ENCODE peak calls at places on chromosome 1, in eight cellular contexts. V is psoas muscle, W is AG04449, J is upper lobe of right lung, C is heart left ventricle, X is body of pancreas, Y is astrocyte of the cerebellum, G is right lobe of liver. E is an unnamed sample.
A peak's percentile ranks its signal among the peaks of the same experiment; 100 is the strongest.

GRCh38 chr1:3954391-3955160 is 54.5 kb upstream of the C1orf174 start:
- DNase-seq in Y (no peak), X (no peak), C (no peak), W (no peak), J (no peak), V (no peak), G (no peak), E (no peak)

GRCh38 chr1:14120895-14121294 is 420.9 kb downstream of the PRDM2 start:
- DNase-seq in X (no peak), W (no peak), Y (no peak), J (no peak), C (no peak), G (no peak), V (no peak), E (no peak)

GRCh38 chr1:147292635-147293251 is 50.3 kb downstream of the CHD1L start:
- DNase-seq in C (no peak), G (no peak), W (peak; percentile 96), Y (peak; percentile 41), X (no peak), J (no peak), V (no peak), E (peak; percentile 95)

GRCh38 chr1:176515310-176515709 is 52.3 kb downstream of the PAPPA2 start:
- DNase-seq in W (no peak), J (no peak), G (peak; percentile 30), Y (peak; percentile 53), X (no peak), V (peak; percentile 12), C (no peak), E (peak; percentile 72)

GRCh38 chr1:43634729-43635128 is 15.2 kb upstream of the KDM4A start:
- DNase-seq in X (no peak), G (no peak), V (no peak), C (no peak), W (no peak), Y (no peak), J (no peak), E (no peak)

GRCh38 chr1:211476200-211476849 is 15.6 kb downstream of the RD3 start:
- DNase-seq in X (peak; percentile 86), C (no peak), J (no peak), Y (peak; percentile 51), W (peak; percentile 17), V (peak; percentile 56), G (peak; percentile 66), E (peak; percentile 15)

GRCh38 chr1:217135569-217135915 is 412.3 kb upstream of the ESRRG start:
- DNase-seq in J (no peak), X (peak; percentile 36), W (no peak), Y (no peak), G (no peak), C (no peak), V (no peak), E (no peak)

GRCh38 chr1:165235158-165235776 is 121.2 kb downstream of the LMX1A start:
- DNase-seq in G (peak; percentile 57), C (no peak), J (no peak), X (peak; percentile 46), V (peak; percentile 12), Y (no peak), W (no peak), E (no peak)

GRCh38 chr1:220272841-220273090 is 513 bp upstream of the RAB3GAP2 start:
- DNase-seq in Y (no peak), G (no peak), X (no peak), C (no peak), V (no peak), J (no peak), W (no peak), E (no peak)

GRCh38 chr1:220267630-220268029 is 4.6 kb downstream of the RAB3GAP2 start:
- DNase-seq in G (no peak), V (no peak), Y (no peak), J (no peak), X (no peak), C (no peak), W (no peak), E (no peak)

GRCh38 chr1:220271706-220272046 is 577 bp downstream of the RAB3GAP2 start:
- DNase-seq in W (no peak), C (no peak), V (no peak), J (no peak), G (peak; percentile 24), Y (no peak), X (peak; percentile 9), E (peak; percentile 9)

GRCh38 chr1:220272047-220272840 is at the start of gene RAB3GAP2:
- DNase-seq in X (peak; percentile 96), Y (peak; percentile 71), G (peak; percentile 96), V (peak; percentile 95), C (peak; percentile 98), J (peak; percentile 98), W (no peak), E (peak; percentile 68)

GRCh38 chr1:220269036-220269435 is 3.2 kb downstream of the RAB3GAP2 start:
- DNase-seq in V (no peak), C (no peak), G (no peak), J (no peak), Y (no peak), W (no peak), X (no peak), E (no peak)
- H3K4me3 ChIP-seq in V (no peak overlapping the region), C (no peak overlapping the region), G (no peak overlapping the region), J (no peak overlapping the region), Y (no peak overlapping the region), W (no peak overlapping the region), X (no peak overlapping the region), E (no peak overlapping the region)

DNA sequence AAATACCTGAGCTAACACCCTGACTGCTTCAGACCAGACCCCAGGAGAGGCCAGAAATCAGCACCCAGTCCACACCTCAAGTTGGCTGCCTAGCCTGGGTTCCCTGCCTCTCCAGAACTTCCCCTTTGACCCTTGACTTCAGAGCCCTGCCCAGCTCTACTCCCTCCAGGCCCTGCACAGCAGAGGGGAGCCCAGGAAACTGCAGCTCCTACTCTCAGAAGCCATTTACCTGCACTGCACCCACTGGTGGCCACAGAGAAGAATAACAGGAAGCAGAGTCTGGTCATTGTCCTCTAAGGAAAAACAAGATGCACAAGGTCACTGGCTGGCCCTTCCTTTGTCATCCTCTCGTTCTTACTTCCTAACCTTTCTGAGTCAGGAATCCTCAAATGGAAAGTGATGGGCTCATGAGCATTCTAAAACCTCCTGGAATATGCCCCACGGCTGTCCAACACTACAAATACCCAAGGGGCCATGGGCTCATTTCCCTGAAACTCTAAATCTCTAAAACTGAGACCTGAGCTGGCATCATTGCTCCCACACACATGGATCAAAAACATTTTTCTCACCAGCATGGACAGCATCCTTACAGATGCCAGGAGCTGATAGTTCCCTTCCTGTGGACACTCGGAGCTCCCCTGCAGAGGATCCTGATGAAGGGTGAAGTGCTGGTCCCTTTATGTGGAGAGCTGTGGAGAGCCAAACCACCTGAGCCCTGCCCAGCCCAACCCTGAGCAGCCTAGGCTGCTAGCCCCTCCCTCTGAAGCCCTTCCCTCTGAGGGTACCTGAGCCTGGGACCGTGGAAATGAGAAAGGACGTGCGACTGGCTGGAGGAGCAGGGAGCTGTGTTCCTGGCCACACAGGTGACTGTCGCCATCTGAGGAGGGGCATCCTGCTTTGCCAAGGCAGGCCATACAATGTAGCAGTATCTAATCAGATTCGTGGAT is at the start of gene ITLN2:
- DNase-seq in X (peak; percentile 50), G (no peak), W (no peak), Y (no peak), C (no peak), J (no peak), V (no peak), E (no peak)
- H3K4me3 ChIP-seq in X (no peak within 1 kb of the TSS), G (no peak within 1 kb of the TSS), W (no peak within 1 kb of the TSS), Y (no peak within 1 kb of the TSS), C (no peak within 1 kb of the TSS), J (no peak within 1 kb of the TSS), V (no peak within 1 kb of the TSS), E (no peak within 1 kb of the TSS)

GRCh38 chr1:31586376-31587327 is 10.3 kb downstream of the TINAGL1 start:
- DNase-seq in W (no peak), G (no peak), Y (no peak), C (no peak), J (peak; percentile 60), V (no peak), X (no peak), E (no peak)

GRCh38 chr1:31591425-31592093 is 15.2 kb downstream of the TINAGL1 start:
- DNase-seq in C (no peak), V (no peak), Y (no peak), J (peak; percentile 39), G (no peak), W (no peak), X (no peak), E (no peak)

GRCh38 chr1:31587720-31588423 is 11.6 kb downstream of the TINAGL1 start:
- DNase-seq in W (no peak), J (peak; percentile 85), V (peak; percentile 52), G (peak; percentile 66), C (peak; percentile 83), Y (no peak), X (peak; percentile 85), E (no peak)

GRCh38 chr1:31585736-31586365 is 9.5 kb downstream of the TINAGL1 start:
- DNase-seq in X (no peak), J (no peak), G (no peak), V (no peak), C (no peak), W (no peak), Y (no peak), E (no peak)

GRCh38 chr1:31588751-31589515 is 12.6 kb downstream of the TINAGL1 start:
- DNase-seq in J (peak; percentile 83), X (peak; percentile 55), W (no peak), V (peak; percentile 49), G (no peak), C (peak; percentile 84), Y (no peak), E (no peak)
- H3K4me3 ChIP-seq in J (peak overlapping the region; percentile 42), X (no peak overlapping the region), W (peak overlapping the region; percentile 25), V (peak overlapping the region; percentile 57), G (peak overlapping the region; percentile 34), C (peak overlapping the region; percentile 47), Y (peak overlapping the region; percentile 18), E (peak overlapping the region; percentile 39)

GRCh38 chr1:64913361-64914015 is 52.9 kb downstream of the JAK1 start:
- DNase-seq in Y (no peak), G (no peak), V (no peak), C (no peak), X (no peak), J (no peak), W (no peak), E (no peak)

GRCh38 chr1:64920936-64921589 is 45.3 kb downstream of the JAK1 start:
- DNase-seq in W (no peak), J (no peak), X (no peak), C (no peak), V (no peak), G (no peak), Y (no peak), E (no peak)

GRCh38 chr1:64915381-64916274 is 50.7 kb downstream of the JAK1 start:
- DNase-seq in V (no peak), G (peak; percentile 45), J (no peak), C (no peak), Y (no peak), X (peak; percentile 80), W (no peak), E (peak; percentile 51)

GRCh38 chr1:64917907-64918306 is 48.4 kb downstream of the JAK1 start:
- DNase-seq in G (no peak), W (no peak), Y (no peak), V (no peak), C (no peak), J (no peak), X (no peak), E (no peak)

DNA sequence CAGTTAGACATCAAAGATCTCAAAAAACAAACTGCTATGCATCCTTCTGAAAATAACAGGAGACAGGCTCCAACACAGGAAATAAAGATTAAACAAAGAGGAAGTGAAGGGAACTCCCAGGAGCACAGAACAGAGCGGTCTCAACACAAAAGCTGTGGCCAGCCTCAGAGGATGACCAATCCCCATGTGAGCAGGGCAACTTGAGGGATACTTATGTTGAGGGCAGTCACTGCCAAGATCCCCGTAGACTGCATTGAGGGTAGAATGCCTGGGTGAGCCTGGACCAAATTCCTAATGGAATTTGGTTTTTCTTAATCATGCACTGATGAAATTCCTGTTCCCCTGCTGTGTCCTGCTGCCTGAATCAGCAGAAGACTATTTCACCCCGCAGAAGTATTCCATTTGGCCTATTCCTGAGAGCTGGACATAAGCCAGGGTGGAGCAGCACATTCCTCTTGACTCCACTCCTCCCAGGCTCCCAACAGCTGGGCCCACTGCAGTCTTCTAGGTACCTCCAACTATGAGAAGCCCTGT is 49.0 kb downstream of the JAK1 start:
- DNase-seq in W (peak; percentile 98), Y (peak; percentile 99), G (peak; percentile 31), C (no peak), V (peak; percentile 70), J (no peak), X (peak; percentile 61), E (peak; percentile 98)
- H3K4me3 ChIP-seq in W (peak overlapping the region; percentile 4), Y (no peak overlapping the region), G (no peak overlapping the region), C (no peak overlapping the region), V (no peak overlapping the region), J (no peak overlapping the region), X (no peak overlapping the region), E (no peak overlapping the region)